ENCODE peak calls at places on chromosomes 12 and 14, in seven cellular contexts. One of them, this sample, is unnamed. For H3K79me1, the result is how much of the 10 kb centered on the place peaks cover.

GRCh38 chr12:113130457-113131135 is 5.0 kb downstream of the RASAL1 start:
- DNase-seq in neuronal stem cell: no peak
- DNase-seq in mesendoderm: peak
- DNase-seq in IMR-90: no peak
- DNase-seq in H1: peak
- DNase-seq in mesenchymal stem cell: no peak
- DNase-seq in H9: peak
- DNase-seq in this sample: no peak

GRCh38 chr12:84058136-84058535 is 854.5 kb downstream of the SLC6A15 start:
- DNase-seq in IMR-90: no peak
- DNase-seq in neuronal stem cell: no peak
- DNase-seq in mesenchymal stem cell: no peak
- DNase-seq in mesendoderm: peak
- DNase-seq in H9: no peak
- DNase-seq in H1: no peak
- DNase-seq in this sample: no peak

GRCh38 chr12:50285253-50285652 is 1.9 kb upstream of the LIMA1 start:
- DNase-seq in IMR-90: no peak
- DNase-seq in neuronal stem cell: no peak
- DNase-seq in mesendoderm: no peak
- DNase-seq in H1: no peak
- DNase-seq in mesenchymal stem cell: no peak
- DNase-seq in H9: no peak
- DNase-seq in this sample: no peak

GRCh38 chr12:26402648-26403047 is 207.3 kb downstream of the SSPN start:
- DNase-seq in mesendoderm: peak
- DNase-seq in neuronal stem cell: no peak
- DNase-seq in H1: no peak
- DNase-seq in mesenchymal stem cell: peak
- DNase-seq in H9: peak
- DNase-seq in IMR-90: no peak
- DNase-seq in this sample: peak

GRCh38 chr14:99653618-99654017 is 8.7 kb downstream of the HHIPL1 start:
- DNase-seq in mesenchymal stem cell: no peak
- DNase-seq in neuronal stem cell: no peak
- DNase-seq in IMR-90: no peak
- DNase-seq in H1: no peak
- DNase-seq in mesendoderm: no peak
- DNase-seq in H9: no peak
- DNase-seq in this sample: no peak

GRCh38 chr12:89166525-89166934 is 185.8 kb downstream of the DUSP6 start:
- DNase-seq in mesendoderm: peak
- DNase-seq in H1: no peak
- DNase-seq in mesenchymal stem cell: no peak
- DNase-seq in IMR-90: peak
- DNase-seq in neuronal stem cell: no peak
- DNase-seq in H9: no peak
- DNase-seq in this sample: peak

GRCh38 chr14:94163806-94164205 is 10.3 kb upstream of the PPP4R4 start:
- DNase-seq in H9: no peak
- DNase-seq in H1: no peak
- DNase-seq in mesenchymal stem cell: no peak
- DNase-seq in mesendoderm: peak
- DNase-seq in neuronal stem cell: no peak
- DNase-seq in IMR-90: no peak
- DNase-seq in this sample: no peak

GRCh38 chr12:90078344-90078743 is 369.7 kb upstream of the ATP2B1 start:
- DNase-seq in neuronal stem cell: no peak
- DNase-seq in IMR-90: no peak
- DNase-seq in mesenchymal stem cell: no peak
- DNase-seq in mesendoderm: no peak
- DNase-seq in H1: no peak
- DNase-seq in H9: no peak
- DNase-seq in this sample: no peak

GRCh38 chr12:53299101-53299453 is 418 bp upstream of the MYG1 start:
- DNase-seq in H1: no peak
- DNase-seq in mesendoderm: peak
- DNase-seq in mesenchymal stem cell: peak
- DNase-seq in H9: no peak
- DNase-seq in IMR-90: peak
- DNase-seq in neuronal stem cell: no peak
- DNase-seq in this sample: peak

GRCh38 chr14:70045715-70046535 is 142.8 kb downstream of the SLC8A3 start:
- DNase-seq in H9: peak
- DNase-seq in neuronal stem cell: peak
- DNase-seq in H1: peak
- DNase-seq in mesenchymal stem cell: peak
- DNase-seq in mesendoderm: peak
- DNase-seq in IMR-90: peak
- DNase-seq in this sample: peak

GRCh38 chr12:18239561-18239960 is 21.8 kb upstream of the PIK3C2G start:
- DNase-seq in H1: no peak
- DNase-seq in mesendoderm: no peak
- DNase-seq in H9: no peak
- DNase-seq in neuronal stem cell: no peak
- DNase-seq in mesenchymal stem cell: peak
- DNase-seq in IMR-90: no peak
- DNase-seq in this sample: no peak

GRCh38 chr12:30197392-30198047 is 413.8 kb upstream of the TMTC1 start:
- DNase-seq in mesenchymal stem cell: peak
- DNase-seq in IMR-90: peak
- DNase-seq in H1: no peak
- DNase-seq in H9: no peak
- DNase-seq in neuronal stem cell: no peak
- DNase-seq in mesendoderm: peak
- DNase-seq in this sample: no peak

GRCh38 chr14:25121342-25122129 is 71.6 kb upstream of the STXBP6 start:
- DNase-seq in mesenchymal stem cell: peak
- DNase-seq in H1: no peak
- DNase-seq in IMR-90: peak
- DNase-seq in neuronal stem cell: no peak
- DNase-seq in H9: no peak
- DNase-seq in mesendoderm: peak
- DNase-seq in this sample: peak

GRCh38 chr12:128814411-128815261 is 9.1 kb downstream of the SLC15A4 start:
- DNase-seq in mesenchymal stem cell: no peak
- DNase-seq in mesendoderm: no peak
- DNase-seq in H9: no peak
- DNase-seq in IMR-90: no peak
- DNase-seq in H1: no peak
- DNase-seq in neuronal stem cell: no peak
- DNase-seq in this sample: no peak

GRCh38 chr14:100155049-100155621 is 4.3 kb downstream of the DEGS2 start:
- DNase-seq in IMR-90: no peak
- DNase-seq in mesenchymal stem cell: no peak
- DNase-seq in H9: peak
- DNase-seq in mesendoderm: peak
- DNase-seq in H1: peak
- DNase-seq in neuronal stem cell: no peak
- DNase-seq in this sample: peak

GRCh38 chr12:49331360-49332222 is 5.4 kb downstream of the C1QL4 start:
- DNase-seq in mesenchymal stem cell: peak
- DNase-seq in neuronal stem cell: no peak
- DNase-seq in H1: peak
- DNase-seq in IMR-90: peak
- DNase-seq in H9: peak
- DNase-seq in mesendoderm: peak
- DNase-seq in this sample: peak

GRCh38 chr12:97275261-97276197 is 187.1 kb upstream of the RMST start:
- DNase-seq in H9: peak
- DNase-seq in mesenchymal stem cell: no peak
- DNase-seq in H1: peak
- DNase-seq in mesendoderm: no peak
- DNase-seq in IMR-90: no peak
- DNase-seq in neuronal stem cell: peak
- DNase-seq in this sample: no peak

GRCh38 chr14:80427101-80427500 is 215.8 kb upstream of the DIO2 start:
- DNase-seq in mesenchymal stem cell: peak
- DNase-seq in H9: no peak
- DNase-seq in neuronal stem cell: no peak
- DNase-seq in mesendoderm: no peak
- DNase-seq in IMR-90: peak
- DNase-seq in H1: no peak
- DNase-seq in this sample: peak

GRCh38 chr12:79737875-79738718 is 47.3 kb upstream of the PAWR start:
- DNase-seq in H9: no peak
- DNase-seq in IMR-90: peak
- DNase-seq in H1: no peak
- DNase-seq in mesendoderm: peak
- DNase-seq in neuronal stem cell: peak
- DNase-seq in mesenchymal stem cell: peak
- DNase-seq in this sample: peak

DNA sequence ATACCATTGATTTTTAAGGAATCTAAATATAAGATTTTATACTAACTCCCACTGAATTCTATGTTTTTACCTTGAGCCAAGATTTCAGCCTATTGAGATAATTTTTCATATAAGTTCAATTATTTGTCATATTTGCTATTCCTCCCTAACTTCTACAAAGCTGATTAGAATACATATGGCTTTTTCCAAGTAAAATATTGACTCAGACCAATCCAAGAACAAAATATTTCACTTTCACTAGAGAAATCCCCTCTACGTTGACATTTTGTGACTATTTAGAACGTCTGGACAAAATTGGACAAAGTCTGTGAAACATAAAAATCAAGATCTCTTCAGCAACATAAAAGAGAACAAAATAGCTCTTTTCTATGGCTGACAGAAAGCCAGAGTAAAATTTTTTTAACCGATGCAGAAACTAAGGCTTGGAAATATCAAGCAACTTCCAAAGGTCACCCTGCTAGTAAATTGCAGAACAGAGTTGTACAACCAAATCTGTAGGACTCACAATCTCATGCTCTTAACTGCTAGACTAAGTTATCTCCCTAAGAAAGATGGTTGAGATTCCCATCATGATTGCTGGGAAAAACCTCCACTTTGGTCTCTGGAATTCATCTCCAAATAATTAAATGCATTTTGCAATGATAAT is 118.0 kb downstream of the GARIN6 start:
- DNase-seq in mesendoderm: no peak
- DNase-seq in IMR-90: no peak
- DNase-seq in neuronal stem cell: no peak
- DNase-seq in H1: no peak
- DNase-seq in H9: no peak
- DNase-seq in mesenchymal stem cell: no peak
- DNase-seq in this sample: peak
- H3K79me1 ChIP-seq in mesendoderm: under half
- H3K79me1 ChIP-seq in IMR-90: under half
- H3K79me1 ChIP-seq in neuronal stem cell: under half
- H3K79me1 ChIP-seq in H1: under half
- H3K79me1 ChIP-seq in H9: under half
- H3K79me1 ChIP-seq in mesenchymal stem cell: under half
- H3K79me1 ChIP-seq in this sample: under half

DNA sequence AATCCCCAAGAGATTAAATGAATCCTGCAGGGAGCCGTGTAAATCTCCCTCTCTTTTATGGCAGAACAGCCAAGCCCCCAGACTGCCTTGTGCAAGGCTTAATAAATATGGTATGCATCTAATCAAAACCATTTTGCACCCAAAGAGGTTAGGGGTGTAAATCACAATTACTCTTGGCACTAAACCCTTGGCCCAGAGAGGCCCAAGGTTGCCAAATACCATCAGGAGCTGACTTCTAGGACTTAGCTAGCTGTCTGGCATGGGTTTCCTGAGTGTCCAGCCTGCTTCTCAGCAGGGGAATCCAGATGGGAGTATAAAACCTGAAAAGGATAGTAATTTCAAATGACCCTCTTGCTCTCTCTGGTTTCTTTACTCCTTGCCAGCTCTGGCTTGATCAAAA is 610.4 kb downstream of the MED13L start:
- DNase-seq in H1: no peak
- DNase-seq in H9: no peak
- DNase-seq in mesenchymal stem cell: no peak
- DNase-seq in IMR-90: no peak
- DNase-seq in mesendoderm: no peak
- DNase-seq in neuronal stem cell: no peak
- DNase-seq in this sample: no peak
- H3K79me1 ChIP-seq in H1: under half
- H3K79me1 ChIP-seq in H9: under half
- H3K79me1 ChIP-seq in mesenchymal stem cell: under half
- H3K79me1 ChIP-seq in IMR-90: under half
- H3K79me1 ChIP-seq in mesendoderm: under half
- H3K79me1 ChIP-seq in neuronal stem cell: under half
- H3K79me1 ChIP-seq in this sample: under half

DNA sequence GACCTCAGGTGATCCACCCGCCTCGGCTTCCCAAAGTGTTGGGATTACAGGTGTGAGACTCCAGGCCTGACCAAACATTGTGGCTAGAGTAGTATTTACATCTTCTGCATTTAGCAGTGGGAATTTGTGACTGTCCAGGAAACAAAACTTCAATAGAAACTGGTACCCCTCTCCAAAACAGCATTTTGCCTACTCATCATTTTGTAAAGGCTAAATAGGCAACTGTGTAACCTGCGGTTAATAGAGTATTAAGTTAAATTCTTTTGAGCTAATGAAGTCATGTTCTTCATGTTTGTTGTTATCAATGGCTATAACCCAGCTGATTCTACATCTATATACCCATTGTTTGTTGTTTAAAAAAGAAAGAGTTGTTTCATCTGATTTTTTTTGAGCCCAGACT is 8.1 kb downstream of the CMAS start:
- DNase-seq in H9: no peak
- DNase-seq in IMR-90: no peak
- DNase-seq in H1: no peak
- DNase-seq in mesenchymal stem cell: no peak
- DNase-seq in mesendoderm: no peak
- DNase-seq in neuronal stem cell: no peak
- DNase-seq in this sample: no peak
- H3K79me1 ChIP-seq in H9: under half
- H3K79me1 ChIP-seq in IMR-90: under half
- H3K79me1 ChIP-seq in H1: under half
- H3K79me1 ChIP-seq in mesenchymal stem cell: under half
- H3K79me1 ChIP-seq in mesendoderm: under half
- H3K79me1 ChIP-seq in neuronal stem cell: under half
- H3K79me1 ChIP-seq in this sample: under half

GRCh38 chr14:65772901-65773574 is 360.5 kb downstream of the FUT8 start:
- DNase-seq in neuronal stem cell: no peak
- DNase-seq in H9: no peak
- DNase-seq in H1: no peak
- DNase-seq in IMR-90: no peak
- DNase-seq in mesendoderm: no peak
- DNase-seq in mesenchymal stem cell: no peak
- DNase-seq in this sample: no peak

GRCh38 chr14:65776193-65776592 is 363.7 kb downstream of the FUT8 start:
- DNase-seq in IMR-90: no peak
- DNase-seq in H9: no peak
- DNase-seq in mesendoderm: no peak
- DNase-seq in H1: no peak
- DNase-seq in mesenchymal stem cell: no peak
- DNase-seq in neuronal stem cell: no peak
- DNase-seq in this sample: no peak

GRCh38 chr14:65769151-65769550 is 356.6 kb downstream of the FUT8 start:
- DNase-seq in H9: no peak
- DNase-seq in neuronal stem cell: no peak
- DNase-seq in IMR-90: no peak
- DNase-seq in mesendoderm: no peak
- DNase-seq in H1: no peak
- DNase-seq in mesenchymal stem cell: no peak
- DNase-seq in this sample: no peak

GRCh38 chr14:65770681-65771080 is 358.2 kb downstream of the FUT8 start:
- DNase-seq in mesenchymal stem cell: no peak
- DNase-seq in mesendoderm: no peak
- DNase-seq in IMR-90: no peak
- DNase-seq in neuronal stem cell: no peak
- DNase-seq in H1: no peak
- DNase-seq in H9: no peak
- DNase-seq in this sample: no peak

GRCh38 chr14:65774041-65774440 is 361.5 kb downstream of the FUT8 start:
- DNase-seq in H9: no peak
- DNase-seq in mesendoderm: no peak
- DNase-seq in IMR-90: no peak
- DNase-seq in neuronal stem cell: no peak
- DNase-seq in mesenchymal stem cell: no peak
- DNase-seq in H1: no peak
- DNase-seq in this sample: no peak
- H3K79me1 ChIP-seq in H9: under half
- H3K79me1 ChIP-seq in mesendoderm: under half
- H3K79me1 ChIP-seq in IMR-90: under half
- H3K79me1 ChIP-seq in neuronal stem cell: under half
- H3K79me1 ChIP-seq in mesenchymal stem cell: under half
- H3K79me1 ChIP-seq in H1: under half
- H3K79me1 ChIP-seq in this sample: under half

This sample was measured in trophoblast cell.